ENCODE peak calls at places on chromosomes 16 and 17, in seven cellular contexts. L is mesendoderm; Z is activated gamma-delta T cell treated with anti-CD3 and anti-CD28 coated beads, Interleukin-2, amount 50 U/mL, for 16 hours; U is sigmoid colon; C is IMR-90; P is NCI-H1436; H is neural progenitor cell. S is an unnamed sample.

GRCh38 chr17:17812211-17813054 is 24.4 kb downstream of the SREBF1 start:
- DNase-seq in P (peak; percentile 49), Z (peak; percentile 63), H (peak; percentile 83), U (peak; percentile 89), C (peak; percentile 41), L (peak; percentile 83), S (peak; percentile 90)

GRCh38 chr17:68356520-68356919 is 65.2 kb downstream of the ARSG start:
- DNase-seq in L (no peak), P (no peak), U (no peak), C (no peak), H (no peak), Z (peak; percentile 46), S (peak; percentile 93)

GRCh38 chr17:78137392-78138203 is 7.0 kb downstream of the TMC8 start:
- DNase-seq in C (no peak), H (no peak), Z (no peak), U (no peak), L (peak; percentile 51), P (no peak), S (peak; percentile 83)

GRCh38 chr16:57023541-57024249 is 34.3 kb downstream of the NLRC5 start:
- DNase-seq in H (no peak), Z (peak; percentile 86), U (peak; percentile 58), L (no peak), C (no peak), P (no peak), S (peak; percentile 88)

GRCh38 chr16:72769876-72770275 is 278.1 kb downstream of the ZFHX3 start:
- DNase-seq in L (no peak), Z (no peak), U (no peak), P (no peak), C (no peak), H (no peak), S (no peak)

GRCh38 chr16:83328936-83329335 is 478.8 kb upstream of the HSBP1 start:
- DNase-seq in H (no peak), U (no peak), Z (no peak), P (no peak), C (no peak), L (no peak), S (no peak)

GRCh38 chr17:74274060-74274702 is at the start of gene DNAI2:
- DNase-seq in Z (no peak), H (peak; percentile 75), U (no peak), L (peak; percentile 62), P (peak; percentile 85), C (no peak), S (peak; percentile 77)

GRCh38 chr16:59593256-59593655 is 859.1 kb upstream of the GOT2 start:
- DNase-seq in C (peak; percentile 86), Z (no peak), U (no peak), H (no peak), P (no peak), L (no peak), S (no peak)

GRCh38 chr17:65504141-65504540 is 57.3 kb downstream of the AXIN2 start:
- DNase-seq in P (no peak), U (no peak), H (no peak), Z (no peak), C (no peak), L (no peak), S (no peak)

GRCh38 chr16:78303946-78304345 is 204.5 kb downstream of the WWOX start:
- DNase-seq in P (no peak), H (no peak), Z (no peak), U (no peak), C (no peak), L (no peak), S (no peak)

GRCh38 chr17:50638851-50639767 is 4.4 kb downstream of the ABCC3 start:
- DNase-seq in C (peak; percentile 97), H (no peak), P (peak; percentile 19), Z (no peak), U (peak; percentile 94), L (peak; percentile 93), S (no peak)

GRCh38 chr16:84137287-84137686 is 7.7 kb downstream of the HSDL1 start:
- DNase-seq in Z (no peak), H (no peak), U (no peak), P (no peak), C (no peak), L (peak; percentile 72), S (no peak)

GRCh38 chr17:47604268-47604927 is 45.3 kb upstream of the KPNB1 start:
- DNase-seq in L (no peak), P (peak; percentile 93), H (no peak), C (peak; percentile 85), Z (no peak), U (no peak), S (no peak)

S was measured in activated CD4-positive, alpha-beta T cell treated with anti-CD3 and anti-CD28 coated beads, Interleukin-2, amount 10 ng/mL, durations not matched to agents 24 days and 14 days.